ENCODE peak calls at places on chromosomes 1 and 21, in seven cellular contexts. One of them, this sample, is unnamed.

GRCh38 chr1:2556277-2557145 is at the start of gene TNFRSF14:
- DNase-seq in activated CD4-positive, alpha-beta T cell treated with anti-CD3 and anti-CD28 coated beads for 36 hours: peak; percentile 85
- DNase-seq in adipocyte: peak; percentile 56
- DNase-seq in T-helper 2 cell: peak; percentile 58
- DNase-seq in foreskin fibroblast: peak; percentile 68
- DNase-seq in DMS153: peak; percentile 50
- DNase-seq in ACHN: peak; percentile 58
- DNase-seq in this sample: peak; percentile 62

GRCh38 chr1:151342562-151342961 is 4.5 kb downstream of the RFX5 start:
- DNase-seq in activated CD4-positive, alpha-beta T cell treated with anti-CD3 and anti-CD28 coated beads for 36 hours: no peak
- DNase-seq in adipocyte: no peak
- DNase-seq in T-helper 2 cell: no peak
- DNase-seq in foreskin fibroblast: no peak
- DNase-seq in DMS153: no peak
- DNase-seq in ACHN: no peak
- DNase-seq in this sample: no peak

GRCh38 chr1:2927995-2928732 is 93.1 kb upstream of the ACTRT2 start:
- DNase-seq in activated CD4-positive, alpha-beta T cell treated with anti-CD3 and anti-CD28 coated beads for 36 hours: no peak
- DNase-seq in adipocyte: no peak
- DNase-seq in T-helper 2 cell: no peak
- DNase-seq in foreskin fibroblast: no peak
- DNase-seq in DMS153: no peak
- DNase-seq in ACHN: no peak
- DNase-seq in this sample: no peak

GRCh38 chr1:246210751-246211150 is 296.3 kb downstream of the SMYD3 start:
- DNase-seq in activated CD4-positive, alpha-beta T cell treated with anti-CD3 and anti-CD28 coated beads for 36 hours: no peak
- DNase-seq in adipocyte: no peak
- DNase-seq in T-helper 2 cell: no peak
- DNase-seq in foreskin fibroblast: no peak
- DNase-seq in DMS153: peak; percentile 74
- DNase-seq in ACHN: no peak
- DNase-seq in this sample: no peak

GRCh38 chr1:15848929-15849774 is 1.6 kb downstream of the SPEN start:
- DNase-seq in activated CD4-positive, alpha-beta T cell treated with anti-CD3 and anti-CD28 coated beads for 36 hours: peak; percentile 86
- DNase-seq in adipocyte: peak; percentile 91
- DNase-seq in T-helper 2 cell: peak; percentile 50
- DNase-seq in foreskin fibroblast: peak; percentile 87
- DNase-seq in DMS153: peak; percentile 87
- DNase-seq in ACHN: peak; percentile 85
- DNase-seq in this sample: peak; percentile 49

GRCh38 chr1:2314297-2314802 is 77.0 kb downstream of the MORN1 start:
- DNase-seq in activated CD4-positive, alpha-beta T cell treated with anti-CD3 and anti-CD28 coated beads for 36 hours: peak; percentile 55
- DNase-seq in adipocyte: peak; percentile 84
- DNase-seq in T-helper 2 cell: no peak
- DNase-seq in foreskin fibroblast: peak; percentile 86
- DNase-seq in DMS153: no peak
- DNase-seq in ACHN: peak; percentile 66
- DNase-seq in this sample: no peak

GRCh38 chr1:44406761-44407429 is 1.8 kb downstream of the RNF220 start:
- DNase-seq in activated CD4-positive, alpha-beta T cell treated with anti-CD3 and anti-CD28 coated beads for 36 hours: peak; percentile 41
- DNase-seq in adipocyte: peak; percentile 35
- DNase-seq in T-helper 2 cell: no peak
- DNase-seq in foreskin fibroblast: peak; percentile 39
- DNase-seq in DMS153: no peak
- DNase-seq in ACHN: no peak
- DNase-seq in this sample: peak; percentile 42

GRCh38 chr21:28671549-28672195 is 321.0 kb downstream of the LTN1 start:
- DNase-seq in activated CD4-positive, alpha-beta T cell treated with anti-CD3 and anti-CD28 coated beads for 36 hours: no peak
- DNase-seq in adipocyte: no peak
- DNase-seq in T-helper 2 cell: no peak
- DNase-seq in foreskin fibroblast: peak; percentile 16
- DNase-seq in DMS153: no peak
- DNase-seq in ACHN: no peak
- DNase-seq in this sample: no peak

GRCh38 chr1:199295102-199295501 is 656.3 kb downstream of the PTPRC start:
- DNase-seq in activated CD4-positive, alpha-beta T cell treated with anti-CD3 and anti-CD28 coated beads for 36 hours: no peak
- DNase-seq in adipocyte: no peak
- DNase-seq in T-helper 2 cell: no peak
- DNase-seq in foreskin fibroblast: no peak
- DNase-seq in DMS153: no peak
- DNase-seq in ACHN: no peak
- DNase-seq in this sample: no peak

GRCh38 chr1:230790026-230790425 is 42.8 kb downstream of the CAPN9 start:
- DNase-seq in activated CD4-positive, alpha-beta T cell treated with anti-CD3 and anti-CD28 coated beads for 36 hours: no peak
- DNase-seq in adipocyte: no peak
- DNase-seq in T-helper 2 cell: no peak
- DNase-seq in foreskin fibroblast: no peak
- DNase-seq in DMS153: no peak
- DNase-seq in ACHN: no peak
- DNase-seq in this sample: no peak

GRCh38 chr1:104132386-104132973 is 382.8 kb downstream of the AMY1C start:
- DNase-seq in activated CD4-positive, alpha-beta T cell treated with anti-CD3 and anti-CD28 coated beads for 36 hours: no peak
- DNase-seq in adipocyte: peak; percentile 12
- DNase-seq in T-helper 2 cell: no peak
- DNase-seq in foreskin fibroblast: peak; percentile 34
- DNase-seq in DMS153: peak; percentile 45
- DNase-seq in ACHN: peak; percentile 48
- DNase-seq in this sample: no peak

GRCh38 chr1:31196685-31197084 is 43.0 kb downstream of the NKAIN1 start:
- DNase-seq in activated CD4-positive, alpha-beta T cell treated with anti-CD3 and anti-CD28 coated beads for 36 hours: no peak
- DNase-seq in adipocyte: no peak
- DNase-seq in T-helper 2 cell: no peak
- DNase-seq in foreskin fibroblast: peak; percentile 61
- DNase-seq in DMS153: no peak
- DNase-seq in ACHN: peak; percentile 34
- DNase-seq in this sample: no peak

GRCh38 chr21:44397431-44398031 is 44.1 kb downstream of the TRPM2 start:
- DNase-seq in activated CD4-positive, alpha-beta T cell treated with anti-CD3 and anti-CD28 coated beads for 36 hours: no peak
- DNase-seq in adipocyte: no peak
- DNase-seq in T-helper 2 cell: no peak
- DNase-seq in foreskin fibroblast: no peak
- DNase-seq in DMS153: no peak
- DNase-seq in ACHN: no peak
- DNase-seq in this sample: no peak

GRCh38 chr1:53246261-53247134 is 8.2 kb upstream of the MAGOH start:
- DNase-seq in activated CD4-positive, alpha-beta T cell treated with anti-CD3 and anti-CD28 coated beads for 36 hours: no peak
- DNase-seq in adipocyte: peak; percentile 59
- DNase-seq in T-helper 2 cell: no peak
- DNase-seq in foreskin fibroblast: peak; percentile 60
- DNase-seq in DMS153: no peak
- DNase-seq in ACHN: peak; percentile 70
- DNase-seq in this sample: no peak

GRCh38 chr1:175933801-175934200 is 190.4 kb upstream of the TNR start:
- DNase-seq in activated CD4-positive, alpha-beta T cell treated with anti-CD3 and anti-CD28 coated beads for 36 hours: no peak
- DNase-seq in adipocyte: no peak
- DNase-seq in T-helper 2 cell: no peak
- DNase-seq in foreskin fibroblast: peak; percentile 14
- DNase-seq in DMS153: peak; percentile 17
- DNase-seq in ACHN: no peak
- DNase-seq in this sample: no peak

GRCh38 chr1:1243261-1243660 is 3.3 kb downstream of the C1QTNF12 start:
- DNase-seq in activated CD4-positive, alpha-beta T cell treated with anti-CD3 and anti-CD28 coated beads for 36 hours: no peak
- DNase-seq in adipocyte: no peak
- DNase-seq in T-helper 2 cell: no peak
- DNase-seq in foreskin fibroblast: no peak
- DNase-seq in DMS153: no peak
- DNase-seq in ACHN: no peak
- DNase-seq in this sample: no peak

GRCh38 chr21:41029573-41029972 is 138.4 kb upstream of the BACE2 start:
- DNase-seq in activated CD4-positive, alpha-beta T cell treated with anti-CD3 and anti-CD28 coated beads for 36 hours: no peak
- DNase-seq in adipocyte: no peak
- DNase-seq in T-helper 2 cell: no peak
- DNase-seq in foreskin fibroblast: no peak
- DNase-seq in DMS153: peak; percentile 72
- DNase-seq in ACHN: no peak
- DNase-seq in this sample: no peak

GRCh38 chr1:181033128-181033798 is 520 bp upstream of the MR1 start:
- DNase-seq in activated CD4-positive, alpha-beta T cell treated with anti-CD3 and anti-CD28 coated beads for 36 hours: peak; percentile 35
- DNase-seq in adipocyte: peak; percentile 62
- DNase-seq in T-helper 2 cell: no peak
- DNase-seq in foreskin fibroblast: peak; percentile 43
- DNase-seq in DMS153: peak; percentile 54
- DNase-seq in ACHN: peak; percentile 43
- DNase-seq in this sample: peak; percentile 29

GRCh38 chr1:3105167-3105863 is 36.3 kb downstream of the PRDM16 start:
- DNase-seq in activated CD4-positive, alpha-beta T cell treated with anti-CD3 and anti-CD28 coated beads for 36 hours: no peak
- DNase-seq in adipocyte: peak; percentile 60
- DNase-seq in T-helper 2 cell: no peak
- DNase-seq in foreskin fibroblast: no peak
- DNase-seq in DMS153: no peak
- DNase-seq in ACHN: no peak
- DNase-seq in this sample: no peak

GRCh38 chr1:31214316-31215082 is 25.2 kb downstream of the NKAIN1 start:
- DNase-seq in activated CD4-positive, alpha-beta T cell treated with anti-CD3 and anti-CD28 coated beads for 36 hours: no peak
- DNase-seq in adipocyte: no peak
- DNase-seq in T-helper 2 cell: no peak
- DNase-seq in foreskin fibroblast: no peak
- DNase-seq in DMS153: no peak
- DNase-seq in ACHN: no peak
- DNase-seq in this sample: no peak

GRCh38 chr1:176517484-176517883 is 54.5 kb downstream of the PAPPA2 start:
- DNase-seq in activated CD4-positive, alpha-beta T cell treated with anti-CD3 and anti-CD28 coated beads for 36 hours: peak; percentile 7
- DNase-seq in adipocyte: no peak
- DNase-seq in T-helper 2 cell: no peak
- DNase-seq in foreskin fibroblast: peak; percentile 18
- DNase-seq in DMS153: peak; percentile 4
- DNase-seq in ACHN: peak; percentile 34
- DNase-seq in this sample: no peak